ENCODE peak calls at places on chromosome 17, in five cellular contexts. T, G, I, K and W are unnamed samples.

GRCh38 chr17:69047368-69048263 is 13.1 kb downstream of the ABCA9 start:
- DNase-seq in T (no peak), G (peak), I (no peak), K (peak), W (no peak)

GRCh38 chr17:40329981-40330794 is 21.2 kb downstream of the RARA start:
- DNase-seq in T (no peak), G (no peak), I (no peak), K (no peak), W (no peak)

GRCh38 chr17:63774141-63774981 is at the start of gene DDX42:
- DNase-seq in T (no peak), G (peak), I (no peak), K (peak), W (peak)

GRCh38 chr17:15263206-15263579 is 1.9 kb downstream of the PMP22 start:
- DNase-seq in T (no peak), G (no peak), I (no peak), K (no peak), W (no peak)

GRCh38 chr17:351436-351713 is 1.2 kb downstream of the RPH3AL start:
- DNase-seq in T (no peak), G (no peak), I (no peak), K (no peak), W (no peak)

GRCh38 chr17:27276653-27277156 is 17.2 kb upstream of the WSB1 start:
- DNase-seq in T (peak), G (peak), I (no peak), K (no peak), W (no peak)

GRCh38 chr17:14815079-14815478 is 450.0 kb downstream of the PMP22 start:
- DNase-seq in T (no peak), G (no peak), I (no peak), K (no peak), W (no peak)

GRCh38 chr17:14803781-14804180 is 461.3 kb downstream of the PMP22 start:
- DNase-seq in T (no peak), G (no peak), I (no peak), K (no peak), W (no peak)

GRCh38 chr17:44607836-44608690 is 48.2 kb upstream of the MEIOC start:
- DNase-seq in T (peak), G (no peak), I (no peak), K (peak), W (no peak)

GRCh38 chr17:42553866-42554249 is 1.1 kb downstream of the HSD17B1 start:
- DNase-seq in T (no peak), G (no peak), I (no peak), K (no peak), W (no peak)

GRCh38 chr17:65797809-65798208 is 236.4 kb upstream of the AXIN2 start:
- DNase-seq in T (peak), G (peak), I (no peak), K (peak), W (no peak)

GRCh38 chr17:65800655-65801054 is 239.2 kb upstream of the AXIN2 start:
- DNase-seq in T (no peak), G (no peak), I (no peak), K (no peak), W (no peak)

GRCh38 chr17:65799869-65800268 is 238.4 kb upstream of the AXIN2 start:
- DNase-seq in T (no peak), G (no peak), I (no peak), K (no peak), W (no peak)

GRCh38 chr17:65801513-65801912 is 240.1 kb upstream of the AXIN2 start:
- DNase-seq in T (no peak), G (no peak), I (no peak), K (no peak), W (no peak)

DNA sequence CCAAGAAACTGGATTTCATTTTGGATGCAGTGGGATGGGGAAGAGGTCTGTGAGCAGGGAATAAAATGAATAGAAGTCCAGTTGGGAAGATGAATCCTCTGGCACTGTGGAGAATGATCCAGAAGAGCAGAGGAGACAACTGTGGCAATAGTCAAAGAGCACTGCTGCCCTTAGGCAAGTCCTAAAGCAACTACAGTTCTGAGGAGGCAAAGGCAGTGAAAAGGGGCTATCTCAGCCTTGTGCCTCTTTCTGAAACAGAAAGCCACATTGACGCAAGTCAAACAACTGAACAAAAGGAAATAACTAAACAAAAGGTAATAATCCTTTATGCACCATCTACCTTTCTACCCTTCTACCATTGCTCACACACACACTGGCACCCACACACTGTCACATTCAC is 238.0 kb upstream of the AXIN2 start:
- DNase-seq in T (no peak), G (no peak), I (no peak), K (no peak), W (no peak)
- TF ChIP-seq TAF1 in T (no peak), G (no peak), I (no peak), K (no peak), W (no peak)

DNA sequence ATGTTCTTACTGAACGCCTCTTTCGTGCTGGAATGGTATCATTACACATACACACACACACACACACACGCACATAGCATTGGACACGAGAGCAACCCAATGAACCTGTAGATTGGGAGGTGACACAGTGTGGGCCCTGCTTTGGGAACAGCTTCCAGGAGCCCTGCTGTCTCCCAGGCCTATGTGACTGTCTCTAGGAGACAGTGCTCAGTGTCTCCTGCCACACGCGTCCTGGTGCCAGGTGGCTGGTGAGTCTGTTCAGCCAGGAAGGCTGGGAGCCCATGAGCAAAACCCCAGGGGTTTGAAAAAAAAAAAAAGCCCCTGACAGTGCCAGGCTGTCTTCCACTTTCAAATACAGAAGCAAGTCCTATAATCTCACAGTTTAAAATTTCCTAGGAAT is 2.4 kb upstream of the SPOP start:
- DNase-seq in T (no peak), G (no peak), I (no peak), K (no peak), W (no peak)
- TF ChIP-seq POLR2A in T (no peak), G (no peak), I (no peak), K (no peak), W (no peak)

GRCh38 chr17:60158751-60159478 is 9.1 kb downstream of the CA4 start:
- DNase-seq in T (no peak), G (no peak), I (no peak), K (no peak), W (no peak)
- TF ChIP-seq TAF1 in T (no peak), G (no peak), I (no peak), K (no peak), W (no peak)

DNA sequence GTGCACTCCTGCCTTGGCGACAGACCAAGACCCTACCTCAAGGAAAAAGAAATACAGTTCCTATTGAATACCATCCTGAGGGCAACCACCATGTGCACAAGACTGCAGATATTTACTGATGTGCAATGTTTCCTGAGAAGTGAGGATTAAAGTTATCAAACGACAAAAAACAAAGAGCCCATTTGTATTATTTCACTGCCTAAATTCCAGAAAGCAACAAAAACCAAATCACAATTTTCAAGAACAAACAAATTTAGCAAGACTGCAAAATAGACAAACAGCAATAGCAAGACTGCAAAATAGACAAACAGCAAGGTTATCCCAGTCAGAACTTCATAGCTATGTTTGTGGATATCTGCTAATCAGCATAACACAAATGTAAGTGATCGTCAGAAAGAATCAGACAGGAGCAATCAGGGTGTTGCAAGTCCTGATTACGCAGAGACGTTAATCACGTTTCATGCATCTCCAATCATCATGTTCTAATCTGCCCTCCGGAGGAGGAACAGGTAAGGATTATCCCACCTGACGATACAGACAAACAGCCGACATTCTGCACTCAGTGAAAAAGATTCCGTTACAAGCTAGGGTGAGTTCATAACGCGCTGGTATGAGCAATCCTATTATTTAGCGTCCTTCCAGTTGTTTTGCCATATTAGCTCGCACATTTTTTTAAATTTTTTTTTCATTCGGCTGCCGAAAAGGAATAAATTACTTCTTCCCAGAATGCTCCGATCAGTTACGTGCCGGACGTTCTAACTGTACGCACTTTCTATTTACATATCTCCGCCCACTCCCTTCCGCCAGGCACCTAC is 2.9 kb downstream of the TMEM107 start:
- DNase-seq in T (no peak), G (peak), I (peak), K (peak), W (no peak)
- TF ChIP-seq POLR2A in T (peak), G (peak), I (peak), K (peak), W (peak)